ENCODE peak calls at places on chromosomes 11 and 22, in ten cellular contexts. W is heart right ventricle, Y is psoas muscle, T is Peyer's patch, G is osteoblast, D is IMR-90, E is adrenal gland, R is neural progenitor cell, M is PC-3, L is MM.1S. B is an unnamed sample.

GRCh38 chr22:48829908-48830307 is 997.8 kb downstream of the BRD1 start:
- DNase-seq in M (no peak), D (no peak), Y (no peak), G (no peak), T (no peak), E (no peak), W (no peak), R (no peak), L (no peak), B (no peak)

GRCh38 chr11:77244277-77245014 is 57.0 kb downstream of the GDPD4 start:
- DNase-seq in E (no peak), R (no peak), G (peak; percentile 85), T (no peak), Y (no peak), L (no peak), W (no peak), M (peak; percentile 82), D (peak; percentile 85), B (no peak)

GRCh38 chr11:62392944-62393628 is 25.7 kb upstream of the SCGB1A1 start:
- DNase-seq in G (no peak), T (no peak), L (peak; percentile 62), R (no peak), D (no peak), E (no peak), W (no peak), Y (no peak), M (peak; percentile 93), B (no peak)

GRCh38 chr22:33757443-33758124 is 162.7 kb downstream of the LARGE1 start:
- DNase-seq in R (peak; percentile 64), M (no peak), E (no peak), L (no peak), T (no peak), D (no peak), Y (no peak), W (no peak), G (no peak), B (no peak)

GRCh38 chr11:64340671-64341335 is 799 bp downstream of the CCDC88B start:
- DNase-seq in Y (no peak), D (no peak), M (no peak), G (peak; percentile 80), E (no peak), L (peak; percentile 37), R (peak; percentile 83), W (peak; percentile 61), T (peak; percentile 90), B (peak; percentile 64)

GRCh38 chr22:37253164-37253660 is 9.1 kb upstream of the RAC2 start:
- DNase-seq in T (no peak), D (no peak), E (peak; percentile 3), Y (no peak), R (no peak), G (no peak), W (no peak), L (no peak), M (no peak), B (no peak)

GRCh38 chr11:113189909-113190667 is 124.3 kb upstream of the TTC12 start:
- DNase-seq in D (no peak), W (peak; percentile 34), E (peak; percentile 94), R (no peak), Y (peak; percentile 56), G (peak; percentile 89), T (no peak), M (peak; percentile 66), L (no peak), B (no peak)

GRCh38 chr11:44275241-44275640 is 34.7 kb downstream of the ALX4 start:
- DNase-seq in T (no peak), W (no peak), R (no peak), D (no peak), M (no peak), E (no peak), Y (no peak), G (no peak), L (no peak), B (no peak)

GRCh38 chr11:97614571-97614970 is 1224.8 kb downstream of the JRKL start:
- DNase-seq in G (no peak), W (no peak), R (no peak), T (no peak), L (no peak), D (peak; percentile 1), M (no peak), E (no peak), Y (no peak), B (no peak)

GRCh38 chr11:97611345-97611744 is 1221.5 kb downstream of the JRKL start:
- DNase-seq in R (no peak), W (no peak), E (no peak), M (no peak), G (no peak), T (no peak), D (no peak), Y (no peak), L (no peak), B (no peak)

GRCh38 chr11:97607301-97608000 is 1217.6 kb downstream of the JRKL start:
- DNase-seq in T (no peak), L (no peak), G (no peak), W (no peak), D (no peak), Y (no peak), M (no peak), R (no peak), E (no peak), B (no peak)

GRCh38 chr11:97610854-97611253 is 1221.0 kb downstream of the JRKL start:
- DNase-seq in D (no peak), R (no peak), E (no peak), W (no peak), M (peak; percentile 6), Y (no peak), G (no peak), T (no peak), L (no peak), B (no peak)

GRCh38 chr11:97610000-97610399 is 1220.2 kb downstream of the JRKL start:
- DNase-seq in L (no peak), G (no peak), D (no peak), Y (no peak), R (no peak), M (peak; percentile 19), T (no peak), E (no peak), W (no peak), B (no peak)
- TF ChIP-seq CTCF in L (no peak), G (no peak), D (peak; percentile 14), Y (no peak), R (no peak), M (peak; percentile 44), T (no peak), E (no peak), W (no peak), B (no peak)

DNA sequence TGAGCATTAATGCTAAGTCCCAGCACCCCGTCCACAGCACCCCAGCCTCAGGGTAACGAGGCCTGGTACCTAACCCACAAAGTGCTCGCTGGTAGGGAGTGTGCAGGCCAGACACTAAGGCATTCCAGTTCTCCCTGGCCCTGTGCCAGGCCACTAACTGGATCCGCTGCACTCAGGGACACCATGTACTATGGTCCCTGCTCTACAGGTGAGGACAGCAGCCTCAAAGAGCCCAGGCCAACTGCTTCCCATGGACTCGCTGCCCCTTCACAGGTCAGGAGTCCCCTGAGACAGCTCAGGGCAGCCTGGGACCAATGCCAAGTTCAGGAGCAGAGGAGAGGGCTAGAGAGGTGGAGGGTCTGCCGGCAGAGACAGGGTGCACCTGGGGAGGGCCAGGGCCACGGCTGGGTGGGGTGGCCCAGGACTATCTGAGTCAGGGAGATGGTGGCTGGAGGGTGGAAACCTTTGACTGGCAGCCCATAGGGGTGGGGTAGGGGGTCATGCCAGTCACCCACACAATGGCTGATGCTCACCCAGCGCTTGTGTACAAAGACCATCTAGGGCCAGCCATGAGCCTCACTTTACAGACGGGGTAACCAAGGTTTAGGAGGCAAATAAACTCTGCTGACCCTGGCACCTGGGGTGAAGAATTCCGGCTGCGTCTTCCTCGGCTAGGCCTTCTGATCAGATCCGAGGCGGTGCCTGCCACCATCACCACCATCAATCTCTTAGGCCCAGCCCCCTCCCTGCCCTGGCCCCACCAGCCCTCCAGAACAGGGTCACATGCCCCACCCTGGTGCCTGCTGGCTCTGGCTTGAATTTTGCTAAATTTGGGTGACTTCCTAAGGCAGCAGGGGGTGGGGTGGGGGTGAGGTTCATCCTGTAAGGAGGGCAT is 5.6 kb downstream of the OSBPL5 start:
- DNase-seq in R (peak; percentile 44), Y (peak; percentile 67), G (peak; percentile 70), M (no peak), W (peak; percentile 74), D (no peak), E (no peak), L (no peak), T (no peak), B (no peak)
- H3K27ac ChIP-seq in R (no peak overlapping the region), Y (peak overlapping the region; percentile 48), G (peak overlapping the region; percentile 50), M (no peak overlapping the region), W (peak overlapping the region; percentile 49), D (peak overlapping the region; percentile 70), E (no peak overlapping the region), L (no peak overlapping the region), T (peak overlapping the region; percentile 51), B (no peak overlapping the region)

DNA sequence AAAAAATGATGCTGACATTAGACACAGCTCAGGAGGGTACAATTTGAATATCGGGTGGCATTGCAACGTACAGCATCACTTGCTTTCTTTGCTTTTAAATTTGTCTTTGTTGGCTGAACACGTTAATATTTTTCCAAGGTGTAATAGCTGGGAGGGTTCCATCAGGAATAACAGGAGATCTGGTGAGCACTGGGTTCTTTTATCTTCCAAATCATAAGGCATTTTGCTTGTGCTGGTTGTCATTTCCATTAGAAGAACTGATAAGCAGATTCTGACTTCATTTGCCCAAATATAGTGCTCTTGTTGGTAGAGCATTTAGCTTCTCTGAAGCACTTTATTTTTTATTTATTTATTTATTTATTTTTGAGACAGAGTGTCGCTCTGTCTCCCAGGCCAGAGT is 48.9 kb downstream of the LMO2 start:
- DNase-seq in Y (no peak), D (no peak), R (no peak), W (no peak), T (no peak), G (no peak), E (no peak), M (no peak), L (no peak), B (no peak)
- H3K27me3 ChIP-seq in Y (peaks cover 7% of the 10 kb centered on the region), D (peaks cover 42% of the 10 kb centered on the region), R (peaks cover 3% of the 10 kb centered on the region), W (peaks cover 21% of the 10 kb centered on the region), T (no peaks in the 10 kb centered on the region), G (peaks cover 61% of the 10 kb centered on the region), E (peaks cover 14% of the 10 kb centered on the region), M (peaks cover 23% of the 10 kb centered on the region), L (no peaks in the 10 kb centered on the region), B (no peaks in the 10 kb centered on the region)

GRCh38 chr22:46835693-46836092 is 73.2 kb downstream of the TBC1D22A start:
- DNase-seq in W (no peak), R (no peak), T (no peak), L (no peak), G (no peak), E (no peak), Y (no peak), M (no peak), D (no peak), B (no peak)

GRCh38 chr22:46830001-46830715 is 67.7 kb downstream of the TBC1D22A start:
- DNase-seq in G (no peak), W (peak; percentile 59), T (no peak), L (no peak), R (no peak), D (peak; percentile 52), Y (peak; percentile 65), E (peak; percentile 79), M (peak; percentile 84), B (no peak)

GRCh38 chr22:46830841-46831240 is 68.4 kb downstream of the TBC1D22A start:
- DNase-seq in M (peak; percentile 35), Y (no peak), R (no peak), G (no peak), E (no peak), W (no peak), L (no peak), T (no peak), D (peak; percentile 29), B (no peak)

GRCh38 chr22:46835288-46835687 is 72.8 kb downstream of the TBC1D22A start:
- DNase-seq in D (no peak), L (no peak), Y (no peak), G (no peak), E (no peak), M (no peak), T (no peak), W (no peak), R (no peak), B (no peak)

DNA sequence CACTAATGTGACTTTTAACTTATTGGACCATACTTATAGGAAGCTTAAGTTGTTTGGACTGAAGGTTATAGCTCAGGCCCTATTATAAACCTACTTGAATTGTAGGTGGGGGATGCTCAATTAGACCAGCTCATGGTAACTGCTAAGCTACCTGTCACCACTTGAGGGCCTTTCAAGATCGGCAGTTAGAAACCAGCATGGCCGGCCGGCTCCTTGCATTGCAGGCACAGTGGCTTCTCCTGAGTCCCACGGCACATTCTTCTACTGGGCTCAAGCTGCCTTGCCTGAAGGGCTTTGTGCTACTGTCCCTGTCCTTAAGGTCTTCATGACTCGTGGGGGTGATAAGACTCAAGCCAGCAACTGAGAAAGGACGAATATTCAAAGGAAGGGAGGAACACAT is 70.8 kb downstream of the TBC1D22A start:
- DNase-seq in L (no peak), Y (no peak), T (no peak), M (no peak), G (no peak), R (peak; percentile 67), D (peak; percentile 25), E (no peak), W (no peak), B (no peak)
- TF ChIP-seq CTCF in L (no peak), Y (no peak), T (no peak), M (peak; percentile 32), G (peak; percentile 30), R (peak; percentile 60), D (peak; percentile 35), E (no peak), W (peak; percentile 35), B (no peak)

B was measured in CD4-positive, alpha-beta T cell.